ENCODE peak calls at places on chromosomes 12 and 14, in ten cellular contexts. S, P, I, G, W, K, A, T, E and F are unnamed samples.

GRCh38 chr12:1798734-1799067 is 21.7 kb upstream of the LRTM2 start:
- DNase-seq in A (no peak), E (no peak), T (no peak), P (peak), G (no peak), I (no peak), W (no peak), S (no peak), K (no peak), F (no peak)

GRCh38 chr14:98114122-98114895 is 1157.7 kb downstream of the BCL11B start:
- DNase-seq in E (no peak), S (peak), T (no peak), I (no peak), P (no peak), G (no peak), K (no peak), W (no peak), A (no peak), F (no peak)

GRCh38 chr12:109219938-109220337 is 89.1 kb downstream of the FOXN4 start:
- DNase-seq in K (no peak), I (no peak), S (no peak), G (no peak), T (no peak), A (no peak), W (no peak), E (no peak), P (no peak), F (no peak)

GRCh38 chr12:105100207-105100985 is 7.1 kb upstream of the WASHC4 start:
- DNase-seq in W (no peak), A (no peak), G (no peak), K (no peak), E (no peak), P (no peak), S (no peak), T (peak), I (no peak), F (no peak)

GRCh38 chr14:52023518-52023917 is 34.2 kb downstream of the RTRAF start:
- DNase-seq in G (no peak), I (no peak), K (no peak), S (no peak), T (no peak), P (no peak), E (no peak), A (no peak), W (no peak), F (no peak)

GRCh38 chr14:103141117-103141796 is 18.0 kb downstream of the TNFAIP2 start:
- DNase-seq in W (no peak), G (no peak), P (peak), A (peak), T (peak), E (peak), K (no peak), I (no peak), S (peak), F (no peak)

GRCh38 chr12:1013618-1014489 is 22.8 kb downstream of the ERC1 start:
- DNase-seq in G (no peak), S (no peak), I (no peak), P (no peak), E (no peak), K (no peak), W (no peak), T (peak), A (no peak), F (no peak)

GRCh38 chr12:9364224-9365176 is 156.3 kb upstream of the PZP start:
- DNase-seq in K (no peak), I (no peak), T (no peak), S (peak), P (peak), G (no peak), W (peak), E (no peak), A (no peak), F (no peak)

GRCh38 chr14:91292476-91292875 is 48.0 kb upstream of the GPR68 start:
- DNase-seq in K (no peak), E (no peak), S (no peak), W (no peak), G (no peak), I (no peak), A (no peak), T (no peak), P (no peak), F (peak)

GRCh38 chr12:47147749-47148148 is 68.0 kb upstream of the AMIGO2 start:
- DNase-seq in I (no peak), A (no peak), T (no peak), K (no peak), S (no peak), G (no peak), P (no peak), E (no peak), W (no peak), F (no peak)

GRCh38 chr14:105064721-105065143 is 498 bp downstream of the GPR132 start:
- DNase-seq in P (no peak), G (no peak), A (no peak), E (no peak), W (no peak), K (no peak), S (peak), I (no peak), T (no peak), F (no peak)

GRCh38 chr14:52355016-52355430 is 40.9 kb downstream of the PTGER2 start:
- DNase-seq in P (no peak), G (no peak), W (no peak), A (no peak), T (peak), S (peak), K (no peak), E (no peak), I (no peak), F (no peak)

GRCh38 chr12:49545815-49546214 is 7.0 kb downstream of the KCNH3 start:
- DNase-seq in P (no peak), G (no peak), S (no peak), K (no peak), T (no peak), E (no peak), A (no peak), W (no peak), I (no peak), F (no peak)

GRCh38 chr12:68056300-68056699 is 67.1 kb downstream of the IFNG-AS1 start:
- DNase-seq in I (no peak), E (no peak), G (no peak), T (no peak), W (no peak), K (no peak), S (no peak), P (no peak), A (no peak), F (no peak)

GRCh38 chr12:63915105-63915830 is 70.8 kb downstream of the SRGAP1 start:
- DNase-seq in S (no peak), E (no peak), T (peak), P (no peak), W (no peak), I (no peak), K (no peak), A (no peak), G (no peak), F (no peak)

GRCh38 chr12:57793920-57794319 is 11.3 kb downstream of the TSFM start:
- DNase-seq in T (peak), W (no peak), P (no peak), I (no peak), K (no peak), A (no peak), E (no peak), G (no peak), S (no peak), F (no peak)

GRCh38 chr12:19761465-19761864 is 322.2 kb downstream of the AEBP2 start:
- DNase-seq in S (no peak), A (no peak), W (no peak), K (no peak), T (no peak), E (no peak), P (no peak), I (no peak), G (no peak), F (no peak)

GRCh38 chr14:93018401-93018800 is 95.5 kb downstream of the CHGA start:
- DNase-seq in A (no peak), W (no peak), E (no peak), T (no peak), P (no peak), I (no peak), S (no peak), G (no peak), K (no peak), F (no peak)

GRCh38 chr12:132108211-132108832 is 35.8 kb downstream of the DDX51 start:
- DNase-seq in W (no peak), A (no peak), K (no peak), G (no peak), P (no peak), S (peak), E (no peak), I (no peak), T (no peak), F (no peak)

GRCh38 chr12:3464561-3464960 is 26.4 kb upstream of the PRMT8 start:
- DNase-seq in K (no peak), I (no peak), A (no peak), G (no peak), T (no peak), E (no peak), W (no peak), S (no peak), P (no peak), F (no peak)

GRCh38 chr12:121334513-121335343 is 17.5 kb downstream of the ANAPC5 start:
- DNase-seq in K (peak), E (peak), T (peak), I (peak), A (peak), S (peak), W (no peak), P (peak), G (no peak), F (no peak)

GRCh38 chr14:100559455-100559854 is 27.8 kb downstream of the BEGAIN start:
- DNase-seq in P (no peak), G (no peak), S (no peak), T (no peak), K (no peak), W (no peak), E (no peak), I (no peak), A (no peak), F (no peak)

GRCh38 chr14:96592591-96593388 is 90.6 kb downstream of the PAPOLA start:
- DNase-seq in G (peak), P (peak), K (no peak), A (peak), T (no peak), I (peak), S (no peak), E (no peak), W (peak), F (peak)

GRCh38 chr12:77685112-77685511 is 145.6 kb upstream of the NAV3 start:
- DNase-seq in A (peak), W (peak), G (no peak), K (peak), I (peak), E (peak), S (peak), P (peak), T (peak), F (peak)

GRCh38 chr12:51922762-51923505 is 15.6 kb downstream of the ACVRL1 start:
- DNase-seq in S (no peak), W (peak), K (peak), T (no peak), A (no peak), G (no peak), E (no peak), I (no peak), P (no peak), F (peak)

GRCh38 chr14:74682169-74682952 is 30.5 kb downstream of the AREL1 start:
- DNase-seq in K (no peak), I (no peak), P (no peak), S (no peak), E (no peak), T (no peak), A (no peak), G (no peak), W (no peak), F (no peak)

GRCh38 chr14:59464651-59465569 is at the start of gene GPR135:
- DNase-seq in T (peak), P (peak), E (peak), K (peak), S (peak), W (peak), I (peak), G (peak), A (peak), F (peak)

GRCh38 chr12:131092911-131093901 is 139.5 kb downstream of the ADGRD1 start:
- DNase-seq in G (no peak), A (no peak), T (no peak), K (no peak), S (no peak), W (no peak), E (no peak), P (peak), I (no peak), F (no peak)

GRCh38 chr12:89947437-89948265 is 239.0 kb upstream of the ATP2B1 start:
- DNase-seq in E (no peak), T (peak), A (no peak), I (no peak), P (no peak), S (no peak), W (no peak), K (no peak), G (no peak), F (no peak)

GRCh38 chr12:42961395-42961794 is 371.8 kb upstream of the PRICKLE1 start:
- DNase-seq in T (peak), G (no peak), S (no peak), W (no peak), I (no peak), A (no peak), E (no peak), K (no peak), P (no peak), F (no peak)

GRCh38 chr12:58069268-58069967 is 128.1 kb downstream of the ATP23 start:
- DNase-seq in G (no peak), T (no peak), S (no peak), K (no peak), W (no peak), I (no peak), E (no peak), P (no peak), A (no peak), F (no peak)

GRCh38 chr12:53213348-53213747 is 6.3 kb upstream of the ITGB7 start:
- DNase-seq in G (peak), A (peak), S (peak), T (peak), I (peak), W (peak), K (peak), P (peak), E (no peak), F (peak)

GRCh38 chr14:21070610-21071224 is 613 bp downstream of the ARHGEF40 start:
- DNase-seq in T (peak), G (no peak), K (peak), I (peak), E (peak), A (peak), W (peak), P (peak), S (peak), F (peak)